ENCODE peak calls at places on chromosome 13, in seven cellular contexts. B, D, P, U, C, L and V are unnamed samples.

GRCh38 chr13:103007427-103007762 is 58.8 kb downstream of the SLC10A2 start:
- DNase-seq in D (no peak), L (no peak), B (no peak), P (no peak), C (no peak), U (no peak), V (no peak)

GRCh38 chr13:97911311-97912138 is 42.0 kb upstream of the IPO5 start:
- DNase-seq in P (peak), B (peak), L (peak), C (no peak), D (no peak), U (peak), V (peak)

GRCh38 chr13:106336663-106337062 is 198.8 kb downstream of the EFNB2 start:
- DNase-seq in B (no peak), D (no peak), P (no peak), U (no peak), C (no peak), L (no peak), V (no peak)

GRCh38 chr13:50133277-50133953 is 118.2 kb downstream of the KCNRG start:
- DNase-seq in L (peak), C (no peak), P (no peak), B (peak), U (no peak), D (peak), V (no peak)

GRCh38 chr13:113350065-113350937 is 13.6 kb downstream of the GRTP1 start:
- DNase-seq in P (no peak), U (no peak), C (no peak), B (peak), D (no peak), L (no peak), V (peak)

GRCh38 chr13:81171065-81171647 is 830.2 kb upstream of the SPRY2 start:
- DNase-seq in L (no peak), P (no peak), U (peak), D (peak), B (no peak), C (peak), V (peak)

GRCh38 chr13:51479199-51479523 is 26.3 kb upstream of the INTS6 start:
- DNase-seq in D (no peak), U (peak), L (no peak), B (no peak), P (peak), C (peak), V (no peak)

GRCh38 chr13:43232866-43233265 is 209.5 kb downstream of the DNAJC15 start:
- DNase-seq in D (no peak), B (no peak), L (no peak), C (peak), U (no peak), P (peak), V (no peak)

GRCh38 chr13:27367570-27367969 is 56.8 kb upstream of the GTF3A start:
- DNase-seq in B (no peak), C (no peak), D (no peak), L (no peak), P (no peak), U (no peak), V (no peak)

GRCh38 chr13:69496951-69497350 is 610.7 kb upstream of the ATXN8OS start:
- DNase-seq in B (no peak), D (no peak), P (no peak), U (no peak), C (no peak), L (no peak), V (no peak)

GRCh38 chr13:24165746-24166145 is 5.2 kb downstream of the SPATA13 start:
- DNase-seq in L (no peak), P (peak), D (no peak), B (no peak), U (no peak), C (peak), V (no peak)

GRCh38 chr13:59643906-59644626 is 519.7 kb downstream of the DIAPH3 start:
- DNase-seq in P (no peak), B (no peak), C (no peak), U (no peak), D (no peak), L (no peak), V (peak)

GRCh38 chr13:72651196-72651595 is 76.2 kb downstream of the MZT1 start:
- DNase-seq in D (peak), L (no peak), B (no peak), C (no peak), P (no peak), U (no peak), V (peak)

GRCh38 chr13:109836629-109837607 is 50.5 kb upstream of the IRS2 start:
- DNase-seq in D (no peak), C (no peak), U (no peak), L (no peak), B (no peak), P (no peak), V (no peak)

GRCh38 chr13:112171570-112171965 is 104.6 kb downstream of the SOX1 start:
- DNase-seq in B (no peak), U (no peak), P (no peak), D (no peak), C (no peak), L (no peak), V (no peak)

GRCh38 chr13:27375686-27376326 is 48.6 kb upstream of the GTF3A start:
- DNase-seq in L (peak), C (peak), U (peak), B (peak), P (peak), D (peak), V (peak)

GRCh38 chr13:112510987-112511715 is 76.8 kb downstream of the TUBGCP3 start:
- DNase-seq in D (no peak), U (no peak), L (no peak), P (no peak), B (no peak), C (no peak), V (no peak)

GRCh38 chr13:59531571-59532091 is 632.1 kb downstream of the DIAPH3 start:
- DNase-seq in B (peak), L (peak), U (peak), C (peak), P (peak), D (no peak), V (peak)

GRCh38 chr13:41418027-41418426 is 39.3 kb upstream of the RGCC start:
- DNase-seq in L (no peak), C (peak), U (peak), B (no peak), P (peak), D (no peak), V (no peak)

GRCh38 chr13:113046883-113047244 is 58.7 kb upstream of the F7 start:
- DNase-seq in L (no peak), B (no peak), D (no peak), U (no peak), P (no peak), C (no peak), V (no peak)

GRCh38 chr13:49836516-49836915 is 44.0 kb upstream of the KPNA3 start:
- DNase-seq in D (peak), B (peak), C (no peak), L (no peak), U (no peak), P (no peak), V (peak)

GRCh38 chr13:59519776-59520175 is 644.0 kb downstream of the DIAPH3 start:
- DNase-seq in U (no peak), L (no peak), D (no peak), B (no peak), C (no peak), P (no peak), V (no peak)

GRCh38 chr13:88896466-88896865 is 1225.3 kb downstream of the SLITRK5 start:
- DNase-seq in C (no peak), D (no peak), B (no peak), U (no peak), L (no peak), P (no peak), V (no peak)

GRCh38 chr13:37706041-37706440 is 107.5 kb upstream of the POSTN start:
- DNase-seq in C (no peak), D (no peak), L (no peak), P (no peak), U (no peak), B (no peak), V (no peak)

GRCh38 chr13:100478107-100478809 is 110.3 kb downstream of the GGACT start:
- DNase-seq in L (no peak), B (peak), C (no peak), P (no peak), U (peak), D (no peak), V (peak)

GRCh38 chr13:31209172-31209818 is 9.5 kb downstream of the B3GLCT start:
- DNase-seq in P (peak), L (no peak), D (no peak), C (peak), B (peak), U (peak), V (peak)

GRCh38 chr13:31774186-31774585 is 34.9 kb downstream of the RXFP2 start:
- DNase-seq in D (no peak), P (peak), B (no peak), U (no peak), L (no peak), C (no peak), V (no peak)

GRCh38 chr13:28535734-28536133 is 40.8 kb upstream of the FLT1 start:
- DNase-seq in C (no peak), D (no peak), P (no peak), B (no peak), L (no peak), U (peak), V (no peak)

DNA sequence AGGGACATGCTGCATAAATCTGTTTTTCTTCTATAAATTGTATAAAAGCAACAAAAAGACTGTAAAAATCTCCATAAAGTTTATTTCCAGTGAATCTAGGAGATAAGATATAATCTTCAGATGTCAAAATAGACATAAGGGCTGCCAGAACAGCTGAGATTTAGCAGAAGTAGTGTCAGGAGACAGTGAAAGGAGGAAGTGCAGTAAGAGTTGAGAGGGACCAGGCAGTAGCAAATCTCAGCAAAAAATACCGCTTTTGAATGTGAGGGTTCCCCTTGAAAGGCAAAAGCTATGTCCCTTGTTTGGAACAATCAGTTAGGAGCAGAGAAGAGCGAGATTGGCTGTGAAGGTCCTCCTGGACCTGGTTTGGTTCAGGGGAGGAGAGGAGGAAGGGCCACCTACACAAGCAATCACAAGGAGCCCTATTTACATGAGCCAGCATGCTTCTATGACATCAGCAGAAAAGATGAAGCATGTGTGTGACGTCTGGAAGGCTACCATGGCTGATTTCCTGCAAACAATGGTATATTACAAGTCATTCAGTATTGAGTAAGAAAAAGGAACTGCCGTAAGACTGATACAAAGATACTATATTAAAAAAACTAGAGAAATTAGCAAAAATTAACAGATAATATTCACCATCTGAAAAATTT is 98.9 kb upstream of the SIAH3 start:
- DNase-seq in L (no peak), U (peak), D (no peak), P (peak), B (no peak), C (no peak), V (no peak)
- H3K4ac ChIP-seq in L (no peak), U (no peak), D (no peak), P (no peak), B (no peak), C (no peak), V (no peak)

DNA sequence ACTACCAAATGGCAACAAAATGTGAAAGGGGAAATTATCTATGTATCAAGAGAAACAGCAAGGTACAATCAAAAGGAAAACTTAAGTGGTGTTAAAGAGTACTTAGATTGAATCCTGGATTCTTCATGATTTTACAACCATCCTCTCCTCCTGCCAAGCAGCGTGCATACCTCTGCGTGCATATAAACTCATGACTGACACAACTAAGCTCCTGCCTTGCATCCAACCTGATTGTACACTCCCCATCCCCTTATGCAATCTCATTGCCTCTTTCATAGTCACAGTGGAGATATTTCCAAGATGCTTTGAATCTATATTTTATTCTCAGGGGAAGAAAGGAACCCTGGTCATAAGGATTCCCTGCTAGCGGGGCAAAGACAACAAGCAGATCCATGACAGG is 499.9 kb downstream of the KCTD12 start:
- DNase-seq in U (no peak), C (no peak), L (no peak), B (no peak), D (no peak), P (no peak), V (no peak)
- H3K4ac ChIP-seq in U (no peak), C (no peak), L (no peak), B (no peak), D (no peak), P (no peak), V (no peak)

GRCh38 chr13:40169476-40169875 is 497.0 kb downstream of the FOXO1 start:
- DNase-seq in C (no peak), P (no peak), B (no peak), L (no peak), D (no peak), U (no peak), V (no peak)
- H3K4ac ChIP-seq in C (no peak), P (no peak), B (no peak), L (no peak), D (no peak), U (no peak), V (no peak)

DNA sequence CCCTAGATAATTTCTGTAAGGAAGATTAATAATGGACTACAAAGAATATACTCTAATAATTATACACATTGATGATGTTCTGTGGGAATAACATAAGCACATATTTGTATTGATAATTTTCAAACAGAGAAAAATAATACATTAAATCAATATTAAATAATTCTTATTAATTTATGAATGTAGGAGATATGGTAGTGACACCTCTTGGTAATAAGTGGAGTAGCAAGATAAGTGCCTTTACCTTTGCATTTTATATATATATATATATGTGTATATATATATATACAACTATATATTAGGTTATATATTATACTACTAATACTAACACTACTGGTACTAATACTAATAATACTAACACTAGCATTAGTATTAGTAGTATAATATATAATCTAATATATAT is 905.8 kb downstream of the SLITRK1 start:
- DNase-seq in L (no peak), B (no peak), U (no peak), D (no peak), C (no peak), P (peak), V (no peak)
- H3K4ac ChIP-seq in L (no peak), B (no peak), U (no peak), D (no peak), C (no peak), P (no peak), V (no peak)

DNA sequence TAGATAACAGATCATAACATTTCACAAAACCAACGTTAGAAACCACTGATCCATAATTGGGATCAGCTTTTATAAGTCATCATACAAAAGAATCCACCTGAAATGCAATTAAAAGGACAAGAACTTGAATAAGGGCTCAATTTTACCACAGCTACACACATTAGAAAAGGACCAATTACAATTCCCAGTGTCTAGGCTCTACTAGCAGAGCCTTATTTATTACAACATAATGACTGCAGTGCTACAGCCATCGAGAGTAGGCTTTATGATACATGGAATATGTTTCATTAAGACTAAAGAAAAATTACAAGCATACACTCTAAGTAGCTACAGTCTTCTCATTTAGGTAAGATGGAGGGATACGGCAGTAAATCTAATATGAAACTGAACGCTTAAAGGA is 2.9 kb downstream of the RBM26 start:
- DNase-seq in P (no peak), C (no peak), U (no peak), B (no peak), D (no peak), L (no peak), V (no peak)
- H3K4ac ChIP-seq in P (no peak), C (no peak), U (no peak), B (no peak), D (no peak), L (no peak), V (no peak)

GRCh38 chr13:48621056-48621455 is 32.7 kb upstream of the CYSLTR2 start:
- DNase-seq in P (no peak), U (no peak), L (no peak), B (no peak), D (no peak), C (peak), V (peak)
- H3K4ac ChIP-seq in P (no peak), U (no peak), L (no peak), B (no peak), D (no peak), C (no peak), V (no peak)

DNA sequence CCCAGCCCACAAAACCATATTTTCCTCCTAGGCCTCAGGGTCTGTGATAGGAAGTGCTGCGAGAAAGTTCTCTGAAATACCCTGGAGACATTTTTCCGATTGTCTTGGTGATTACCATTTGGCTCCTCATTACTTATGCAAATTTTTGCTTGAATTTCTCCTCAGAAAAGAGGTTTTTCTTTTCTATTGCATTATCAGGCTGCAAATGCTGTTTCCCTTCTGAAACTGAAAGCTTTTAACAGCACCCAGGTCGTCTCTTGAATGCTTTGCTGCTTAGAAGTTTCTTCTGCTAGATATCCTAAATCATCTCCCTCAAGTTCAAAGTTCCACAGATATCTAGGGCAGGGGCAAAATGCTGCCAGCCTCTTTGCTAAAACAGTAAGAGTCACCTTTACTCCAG is 434.2 kb downstream of the PCDH20 start:
- DNase-seq in C (no peak), L (no peak), D (no peak), B (no peak), P (no peak), U (no peak), V (no peak)
- H3K4ac ChIP-seq in C (no peak), L (no peak), D (no peak), B (no peak), P (no peak), U (no peak), V (no peak)

GRCh38 chr13:94248454-94249233 is 230.8 kb downstream of the DCT start:
- DNase-seq in U (no peak), B (no peak), P (peak), D (no peak), C (no peak), L (no peak), V (peak)

GRCh38 chr13:94251801-94252200 is 227.7 kb downstream of the DCT start:
- DNase-seq in U (no peak), L (no peak), P (peak), B (no peak), D (no peak), C (no peak), V (no peak)

GRCh38 chr13:94246495-94246894 is 233.0 kb downstream of the DCT start:
- DNase-seq in D (no peak), C (no peak), U (no peak), B (no peak), P (no peak), L (no peak), V (no peak)

GRCh38 chr13:94249512-94249911 is 230.0 kb downstream of the DCT start:
- DNase-seq in D (peak), P (peak), C (peak), L (no peak), B (no peak), U (no peak), V (peak)

GRCh38 chr13:94247890-94248289 is 231.6 kb downstream of the DCT start:
- DNase-seq in D (no peak), B (no peak), C (no peak), U (no peak), P (no peak), L (no peak), V (no peak)
- H3K4ac ChIP-seq in D (no peak), B (no peak), C (no peak), U (no peak), P (no peak), L (no peak), V (no peak)

GRCh38 chr13:33075996-33076395 is 59.8 kb downstream of the KL start:
- DNase-seq in P (no peak), L (no peak), B (no peak), U (no peak), C (no peak), D (no peak), V (no peak)
- H3K4ac ChIP-seq in P (no peak), L (no peak), B (no peak), U (no peak), C (no peak), D (no peak), V (no peak)